ENCODE peak calls at places on chromosomes 2 and 18, in eight cellular contexts. L is HFF-Myc; T is NCI-H1417; P is fibroblast of the aortic adventitia; C is NCI-H1092 treated with DMSO at 0.1 percent for 48 hours; Y is stimulated activated CD4-positive, alpha-beta T cell treated with anti-CD3 and anti-CD28 coated beads, Interleukin-2, amount 100 ng/mL, for 48 hours; J is activated CD4-positive, alpha-beta T cell treated with anti-CD3 and anti-CD28 coated beads, Interleukin-2, amount 50 U/mL, for 1 hour; W is activated naive CD8-positive, alpha-beta T cell treated with anti-CD3 and anti-CD28 coated beads for 36 hours. S is an unnamed sample.
A peak's percentile ranks its signal among the peaks of the same experiment; 100 is the strongest.

GRCh38 chr2:133780099-133780996 is 212.1 kb upstream of the NCKAP5 start:
- DNase-seq in L (peak; percentile 44), T (peak; percentile 21), P (peak; percentile 93), C (peak; percentile 73), Y (peak; percentile 17), J (no peak), W (no peak), S (peak; percentile 90)

GRCh38 chr18:11004951-11005350 is 144.4 kb downstream of the PIEZO2 start:
- DNase-seq in L (no peak), T (no peak), P (peak; percentile 32), C (no peak), Y (no peak), J (no peak), W (no peak), S (no peak)

GRCh38 chr2:85445316-85446295 is 27.1 kb downstream of the SH2D6 start:
- DNase-seq in L (no peak), T (no peak), P (peak; percentile 92), C (peak; percentile 22), Y (no peak), J (no peak), W (no peak), S (no peak)

GRCh38 chr2:152566728-152567069 is 150.6 kb downstream of the PRPF40A start:
- DNase-seq in L (no peak), T (no peak), P (no peak), C (no peak), Y (no peak), J (no peak), W (no peak), S (no peak)

GRCh38 chr2:114011709-114012108 is 121.8 kb downstream of the ACTR3 start:
- DNase-seq in L (no peak), T (no peak), P (no peak), C (no peak), Y (no peak), J (no peak), W (no peak), S (no peak)

GRCh38 chr2:181430406-181431199 is 26.6 kb upstream of the ITGA4 start:
- DNase-seq in L (no peak), T (no peak), P (peak; percentile 6), C (no peak), Y (no peak), J (no peak), W (no peak), S (no peak)

GRCh38 chr2:84495539-84496146 is 20.7 kb upstream of the DNAH6 start:
- DNase-seq in L (peak; percentile 51), T (peak; percentile 4), P (peak; percentile 86), C (peak; percentile 20), Y (peak; percentile 7), J (peak; percentile 7), W (peak; percentile 14), S (peak; percentile 59)

GRCh38 chr2:42342061-42342794 is 18.8 kb downstream of the COX7A2L start:
- DNase-seq in L (peak; percentile 71), T (no peak), P (peak; percentile 93), C (no peak), Y (no peak), J (no peak), W (no peak), S (no peak)

GRCh38 chr2:10810175-10811161 is 2.1 kb downstream of the PDIA6 start:
- DNase-seq in L (no peak), T (no peak), P (peak; percentile 24), C (no peak), Y (no peak), J (no peak), W (no peak), S (no peak)

GRCh38 chr2:205198130-205198505 is 484.2 kb upstream of the NRP2 start:
- DNase-seq in L (peak; percentile 68), T (no peak), P (peak; percentile 93), C (no peak), Y (no peak), J (no peak), W (no peak), S (no peak)

GRCh38 chr2:230878599-230878965 is 13.8 kb downstream of the ITM2C start:
- DNase-seq in L (no peak), T (no peak), P (no peak), C (no peak), Y (no peak), J (no peak), W (no peak), S (no peak)

GRCh38 chr2:47554311-47554905 is 151.5 kb downstream of the MSH2 start:
- DNase-seq in L (no peak), T (no peak), P (no peak), C (no peak), Y (no peak), J (no peak), W (no peak), S (no peak)

GRCh38 chr2:39311469-39311868 is 67.7 kb upstream of the CDKL4 start:
- DNase-seq in L (no peak), T (no peak), P (no peak), C (no peak), Y (no peak), J (no peak), W (no peak), S (no peak)

GRCh38 chr2:234081970-234082822 is 31.7 kb downstream of the SPP2 start:
- DNase-seq in L (no peak), T (peak; percentile 71), P (no peak), C (peak; percentile 54), Y (no peak), J (no peak), W (no peak), S (no peak)

GRCh38 chr2:124913873-124914272 is 888.8 kb downstream of the CNTNAP5 start:
- DNase-seq in L (no peak), T (no peak), P (no peak), C (no peak), Y (no peak), J (no peak), W (no peak), S (no peak)

GRCh38 chr2:195590866-195591215 is 66.2 kb upstream of the SLC39A10 start:
- DNase-seq in L (no peak), T (no peak), P (peak; percentile 36), C (no peak), Y (no peak), J (no peak), W (no peak), S (no peak)

GRCh38 chr2:187013058-187013457 is 164.1 kb upstream of the ZSWIM2 start:
- DNase-seq in L (no peak), T (no peak), P (no peak), C (no peak), Y (no peak), J (no peak), W (no peak), S (no peak)

GRCh38 chr18:8241731-8242130 is 367.5 kb upstream of the RAB12 start:
- DNase-seq in L (no peak), T (no peak), P (no peak), C (no peak), Y (no peak), J (no peak), W (no peak), S (no peak)

GRCh38 chr2:241992753-241993152 is 123.2 kb downstream of the RTP5 start:
- DNase-seq in L (no peak), T (no peak), P (no peak), C (no peak), Y (no peak), J (no peak), W (no peak), S (no peak)

GRCh38 chr2:122031544-122032263 is 276.3 kb downstream of the TSN start:
- DNase-seq in L (no peak), T (no peak), P (no peak), C (peak; percentile 2), Y (no peak), J (no peak), W (no peak), S (no peak)

GRCh38 chr2:241668354-241668753 is 18.3 kb downstream of the DTYMK start:
- DNase-seq in L (no peak), T (no peak), P (no peak), C (no peak), Y (no peak), J (no peak), W (no peak), S (no peak)

S was measured in NCI-H2227 treated with DMSO at 0.1 percent for 48 hours.